ENCODE peak calls at places on chromosomes 7 and 10, in five cellular contexts. B is IMR-90, N is H9, I is H1, D is mesendoderm. M is an unnamed sample.

GRCh38 chr7:35584990-35585389 is 109.9 kb downstream of the HERPUD2 start:
- DNase-seq in B (no peak), N (no peak), I (no peak), D (no peak), M (peak; percentile 23)

GRCh38 chr10:44913312-44914079 is 2.4 kb downstream of the TMEM72 start:
- DNase-seq in B (no peak), N (no peak), I (no peak), D (no peak), M (peak; percentile 39)

GRCh38 chr7:55476852-55477780 is 95.2 kb downstream of the VOPP1 start:
- DNase-seq in B (no peak), N (peak; percentile 18), I (peak; percentile 39), D (no peak), M (no peak)

GRCh38 chr10:34102917-34103506 is 712.1 kb downstream of the PARD3 start:
- DNase-seq in B (peak; percentile 87), N (no peak), I (no peak), D (no peak), M (peak; percentile 68)

GRCh38 chr7:3265388-3265787 is 35.7 kb upstream of the SDK1 start:
- DNase-seq in B (no peak), N (no peak), I (no peak), D (no peak), M (no peak)

GRCh38 chr7:27245124-27245797 is 2.7 kb downstream of the EVX1 start:
- DNase-seq in B (no peak), N (peak; percentile 40), I (peak; percentile 68), D (peak; percentile 54), M (no peak)

GRCh38 chr7:85685901-85686300 is 499.0 kb upstream of the SEMA3D start:
- DNase-seq in B (no peak), N (no peak), I (no peak), D (peak; percentile 77), M (no peak)

GRCh38 chr7:2886391-2886790 is 42.3 kb upstream of the GNA12 start:
- DNase-seq in B (no peak), N (no peak), I (no peak), D (no peak), M (no peak)

GRCh38 chr10:124003481-124004371 is 89.7 kb downstream of the CHST15 start:
- DNase-seq in B (no peak), N (no peak), I (peak; percentile 40), D (no peak), M (no peak)

GRCh38 chr7:140446467-140446866 is 32.8 kb downstream of the MKRN1 start:
- DNase-seq in B (no peak), N (no peak), I (no peak), D (no peak), M (no peak)

GRCh38 chr10:124065382-124066155 is 27.8 kb downstream of the CHST15 start:
- DNase-seq in B (no peak), N (no peak), I (no peak), D (peak; percentile 38), M (no peak)

GRCh38 chr7:138237995-138238394 is 161.7 kb downstream of the AKR1D1 start:
- DNase-seq in B (no peak), N (no peak), I (no peak), D (peak; percentile 8), M (no peak)

GRCh38 chr10:114278140-114278883 is 39.3 kb downstream of the VWA2 start:
- DNase-seq in B (no peak), N (no peak), I (no peak), D (no peak), M (no peak)

GRCh38 chr7:47725031-47725780 is 143.3 kb upstream of the TNS3 start:
- DNase-seq in B (peak; percentile 22), N (no peak), I (no peak), D (no peak), M (no peak)
- H2BK5ac ChIP-seq in B (peak overlapping the region; percentile 90), N (no peak overlapping the region), I (peak overlapping the region; percentile 29), D (no peak overlapping the region), M (peak overlapping the region; percentile 86)

GRCh38 chr7:102395958-102396709 is at the start of gene PRKRIP1:
- DNase-seq in B (peak; percentile 92), N (peak; percentile 98), I (peak; percentile 90), D (peak; percentile 99), M (peak; percentile 98)
- H3K18ac ChIP-seq in B (no peak within 1 kb of the TSS), N (peak within 1 kb of the TSS; percentile 53), I (peak within 1 kb of the TSS; percentile 53), D (peak within 1 kb of the TSS; percentile 69), M (peak within 1 kb of the TSS; percentile 86)

GRCh38 chr10:78803710-78804109 is 265.1 kb upstream of the ZMIZ1 start:
- DNase-seq in B (no peak), N (no peak), I (no peak), D (no peak), M (no peak)

GRCh38 chr10:78802866-78803265 is 265.9 kb upstream of the ZMIZ1 start:
- DNase-seq in B (peak; percentile 79), N (no peak), I (no peak), D (no peak), M (peak; percentile 53)

GRCh38 chr10:78806805-78807221 is 262.0 kb upstream of the ZMIZ1 start:
- DNase-seq in B (no peak), N (no peak), I (no peak), D (peak; percentile 55), M (peak; percentile 48)

GRCh38 chr10:78804356-78805032 is 264.3 kb upstream of the ZMIZ1 start:
- DNase-seq in B (no peak), N (no peak), I (no peak), D (no peak), M (peak; percentile 28)

GRCh38 chr10:78805176-78805575 is 263.6 kb upstream of the ZMIZ1 start:
- DNase-seq in B (peak; percentile 99), N (no peak), I (no peak), D (peak; percentile 90), M (peak; percentile 98)
- H2AK5ac ChIP-seq in B (peak overlapping the region; percentile 90), N (no peak overlapping the region), I (no peak overlapping the region), D (no peak overlapping the region), M (no peak overlapping the region)

DNA sequence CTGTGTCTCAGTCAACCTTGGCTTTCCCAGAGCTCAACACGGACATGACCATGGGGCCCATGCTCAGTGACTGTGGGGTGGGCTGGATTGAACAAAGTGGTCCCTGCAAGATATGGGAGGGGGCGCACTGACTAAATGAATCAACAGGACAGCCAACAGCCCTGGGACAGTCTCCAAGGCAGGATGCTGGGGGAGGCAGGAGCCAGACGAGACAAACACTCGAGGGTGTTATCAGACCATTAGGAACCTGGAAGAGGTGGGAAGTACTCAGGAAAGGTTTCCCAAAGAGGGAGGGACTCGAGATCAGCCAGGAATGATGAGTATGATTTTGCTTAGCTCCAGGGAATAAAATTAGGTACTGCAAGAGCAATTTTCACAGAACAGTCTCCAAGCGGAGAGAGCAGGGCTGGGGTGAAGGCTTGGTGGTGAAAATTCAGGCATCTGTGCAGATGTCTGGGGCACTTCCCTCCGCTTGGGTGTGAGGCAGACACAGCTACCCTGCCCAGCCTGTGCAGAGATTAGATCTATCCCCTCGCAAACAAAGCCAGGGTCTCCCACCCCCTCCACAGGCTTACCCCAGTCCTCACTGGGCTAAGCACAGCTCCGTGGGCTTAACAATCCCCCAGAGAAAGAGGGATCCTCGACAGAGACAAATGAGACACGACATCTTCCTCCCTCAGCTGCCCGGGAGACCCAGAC is 261.1 kb upstream of the ZMIZ1 start:
- DNase-seq in B (no peak), N (no peak), I (no peak), D (peak; percentile 81), M (no peak)
- H2BK5ac ChIP-seq in B (no peak overlapping the region), N (no peak overlapping the region), I (no peak overlapping the region), D (no peak overlapping the region), M (no peak overlapping the region)

DNA sequence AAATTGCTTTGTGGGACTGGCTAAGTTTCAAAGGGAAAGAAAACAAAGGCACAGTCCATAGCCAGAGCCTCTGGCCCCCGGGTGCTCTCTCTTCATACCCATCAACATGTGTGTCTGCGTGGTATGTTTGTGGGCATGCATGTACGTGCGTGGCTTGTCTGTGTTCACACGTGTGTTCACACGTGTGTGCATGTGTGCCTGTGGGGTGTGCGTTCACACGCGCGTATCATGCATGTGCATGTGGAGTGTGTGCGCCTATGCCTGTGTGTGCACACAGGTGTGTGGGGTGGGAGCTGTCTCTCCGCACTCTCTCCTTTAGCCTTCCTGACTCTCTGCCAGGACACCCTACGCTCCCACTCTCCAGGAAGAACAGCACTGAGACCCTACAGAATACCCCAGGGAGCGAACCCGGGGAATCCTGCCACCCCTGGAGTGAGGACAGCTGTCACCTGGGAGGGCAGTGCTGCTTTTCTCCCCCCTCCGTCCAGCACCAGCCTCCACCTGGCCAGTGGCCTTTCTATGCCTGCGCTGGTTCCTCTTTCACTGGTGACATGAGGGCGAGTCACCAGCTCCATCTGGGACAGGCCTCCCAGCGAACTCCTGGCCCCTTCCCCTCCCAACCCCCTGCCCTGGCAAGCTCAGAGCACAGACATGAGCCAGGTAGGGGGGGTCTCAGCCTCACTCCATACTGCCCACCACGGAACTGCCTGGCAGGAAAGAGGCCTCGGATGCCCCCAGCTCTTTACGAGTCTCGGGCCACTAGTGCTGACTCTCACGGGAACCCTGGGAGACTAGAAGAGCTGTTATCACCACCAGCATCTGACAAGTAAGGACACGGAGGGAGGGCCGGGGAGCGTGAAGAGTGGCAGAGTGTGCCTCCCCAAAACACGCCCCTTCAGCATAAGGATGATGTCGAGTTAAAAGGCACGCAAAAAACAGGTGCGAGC is 16.5 kb downstream of the WDR86 start:
- DNase-seq in B (no peak), N (no peak), I (no peak), D (no peak), M (no peak)
- H3K18ac ChIP-seq in B (no peak overlapping the region), N (no peak overlapping the region), I (no peak overlapping the region), D (no peak overlapping the region), M (no peak overlapping the region)

GRCh38 chr7:130993671-130994365 is 259.8 kb upstream of the KLF14 start:
- DNase-seq in B (no peak), N (no peak), I (no peak), D (no peak), M (no peak)

GRCh38 chr7:130996841-130997231 is 262.8 kb upstream of the KLF14 start:
- DNase-seq in B (peak; percentile 61), N (no peak), I (no peak), D (no peak), M (peak; percentile 79)

GRCh38 chr7:130996205-130996840 is 262.3 kb upstream of the KLF14 start:
- DNase-seq in B (no peak), N (no peak), I (no peak), D (no peak), M (no peak)

GRCh38 chr7:130995252-130996081 is 261.5 kb upstream of the KLF14 start:
- DNase-seq in B (no peak), N (no peak), I (no peak), D (no peak), M (no peak)

GRCh38 chr7:130994378-130995115 is 260.5 kb upstream of the KLF14 start:
- DNase-seq in B (no peak), N (no peak), I (no peak), D (no peak), M (no peak)
- H2AK5ac ChIP-seq in B (no peak overlapping the region), N (no peak overlapping the region), I (no peak overlapping the region), D (no peak overlapping the region), M (no peak overlapping the region)

GRCh38 chr10:112813866-112814596 is 136.0 kb upstream of the TCF7L2 start:
- DNase-seq in B (no peak), N (no peak), I (no peak), D (no peak), M (no peak)

GRCh38 chr10:112816033-112816430 is 134.0 kb upstream of the TCF7L2 start:
- DNase-seq in B (no peak), N (no peak), I (no peak), D (no peak), M (no peak)

GRCh38 chr10:112818381-112818780 is 131.7 kb upstream of the TCF7L2 start:
- DNase-seq in B (no peak), N (no peak), I (no peak), D (no peak), M (no peak)

GRCh38 chr10:112812571-112812970 is 137.5 kb upstream of the TCF7L2 start:
- DNase-seq in B (no peak), N (no peak), I (no peak), D (peak; percentile 77), M (no peak)

GRCh38 chr10:112815238-112816032 is 134.6 kb upstream of the TCF7L2 start:
- DNase-seq in B (peak; percentile 67), N (no peak), I (no peak), D (peak; percentile 83), M (peak; percentile 80)
- H2BK5ac ChIP-seq in B (no peak overlapping the region), N (no peak overlapping the region), I (no peak overlapping the region), D (no peak overlapping the region), M (no peak overlapping the region)